ENCODE peak calls at places on chromosomes 11 and 22, in five cellular contexts. S is activated CD8-positive, alpha-beta memory T cell treated with anti-CD3 and anti-CD28 coated beads, Interleukin-2, amount 10 ng/mL, durations not matched to agents 7 days and 5 days; F is WTC11; O is CD8-positive, alpha-beta T cell; Q is AG04450. J is an unnamed sample.

GRCh38 chr11:35786918-35787557 is 124.5 kb downstream of the TRIM44 start:
- DNase-seq in Q (peak), F (peak), S (no peak), O (no peak), J (no peak)

GRCh38 chr11:73001615-73002014 is 140.5 kb downstream of the FCHSD2 start:
- DNase-seq in F (no peak), O (no peak), S (no peak), Q (no peak), J (no peak)

GRCh38 chr11:122803306-122803705 is 35.0 kb upstream of the CRTAM start:
- DNase-seq in O (no peak), Q (peak), F (no peak), S (no peak), J (no peak)

GRCh38 chr22:23117275-23117674 is 24.5 kb downstream of the RSPH14 start:
- DNase-seq in O (no peak), Q (no peak), S (no peak), F (no peak), J (no peak)

GRCh38 chr11:962743-963142 is 37.1 kb downstream of the AP2A2 start:
- DNase-seq in F (no peak), O (no peak), Q (no peak), S (no peak), J (no peak)

GRCh38 chr22:36010090-36010489 is 18.5 kb downstream of the RBFOX2 start:
- DNase-seq in O (no peak), F (peak), S (no peak), Q (no peak), J (no peak)

GRCh38 chr11:59815754-59816153 is 5.2 kb upstream of the MRPL16 start:
- DNase-seq in F (no peak), S (no peak), O (no peak), Q (no peak), J (no peak)

GRCh38 chr22:41524283-41524682 is 20.0 kb downstream of the POLR3H start:
- DNase-seq in S (no peak), O (no peak), F (no peak), Q (peak), J (no peak)

GRCh38 chr11:69477111-69477510 is 4.4 kb upstream of the LINC01488 start:
- DNase-seq in Q (no peak), S (no peak), F (no peak), O (no peak), J (no peak)

GRCh38 chr11:8593935-8594909 is at the start of gene STK33:
- DNase-seq in F (peak), Q (no peak), S (peak), O (peak), J (no peak)

GRCh38 chr22:47187558-47187957 is 425.1 kb downstream of the TBC1D22A start:
- DNase-seq in S (no peak), Q (no peak), F (no peak), O (no peak), J (no peak)

GRCh38 chr11:472272-472671 is 22.2 kb downstream of the PTDSS2 start:
- DNase-seq in Q (no peak), S (no peak), F (no peak), O (no peak), J (no peak)

GRCh38 chr22:47247609-47248240 is 485.3 kb downstream of the TBC1D22A start:
- DNase-seq in F (no peak), S (no peak), Q (no peak), O (no peak), J (no peak)

GRCh38 chr11:68354181-68354872 is 41.9 kb downstream of the LRP5 start:
- DNase-seq in O (no peak), F (no peak), Q (peak), S (no peak), J (peak)

GRCh38 chr22:45903355-45904149 is 73.4 kb downstream of the WNT7B start:
- DNase-seq in S (no peak), F (no peak), O (no peak), Q (peak), J (no peak)

GRCh38 chr11:28529540-28530410 is 421.6 kb downstream of the METTL15 start:
- DNase-seq in S (no peak), Q (peak), O (no peak), F (no peak), J (peak)

GRCh38 chr11:130063398-130063797 is 6.3 kb upstream of the APLP2 start:
- DNase-seq in O (no peak), Q (no peak), S (no peak), F (no peak), J (no peak)

GRCh38 chr11:57574061-57574460 is 6.6 kb upstream of the UBE2L6 start:
- DNase-seq in F (no peak), Q (no peak), S (no peak), O (no peak), J (no peak)

GRCh38 chr22:50622723-50623327 is 5.1 kb downstream of the ARSA start:
- DNase-seq in O (no peak), F (no peak), S (no peak), Q (no peak), J (no peak)

GRCh38 chr11:72585762-72586590 is 88.2 kb downstream of the PDE2A start:
- DNase-seq in O (peak), F (peak), S (peak), Q (peak), J (no peak)

J was measured in HS-5.